ENCODE peak calls at places on chromosome X, in ten cellular contexts. G is IMR-90, V is upper lobe of right lung, L is heart left ventricle, K is A549, S is ovary, J is left ventricle myocardium inferior, H is kidney epithelial cell, F is fibroblast of the aortic adventitia, I is pancreas. D is an unnamed sample.

GRCh38 chrX:47577424-47577823 is 4.8 kb upstream of the TIMP1 start:
- DNase-seq in G (no peak), V (no peak), L (no peak), K (no peak), S (no peak), J (no peak), H (no peak), F (no peak), I (no peak), D (no peak)

GRCh38 chrX:118644378-118644777 is 83.0 kb upstream of the IL13RA1 start:
- DNase-seq in G (peak), V (no peak), L (no peak), K (peak), S (no peak), J (no peak), H (peak), F (peak), I (no peak), D (peak)

GRCh38 chrX:155028749-155029360 is 2.2 kb downstream of the FUNDC2 start:
- DNase-seq in G (peak), V (no peak), L (no peak), K (no peak), S (no peak), J (no peak), H (no peak), F (peak), I (no peak), D (peak)

GRCh38 chrX:114626323-114626722 is 42.4 kb downstream of the HTR2C start:
- DNase-seq in G (peak), V (no peak), L (no peak), K (peak), S (no peak), J (no peak), H (no peak), F (peak), I (no peak), D (peak)

GRCh38 chrX:103919336-103919682 is 43.1 kb upstream of the TMSB15B start:
- DNase-seq in G (peak), V (no peak), L (no peak), K (peak), S (no peak), J (no peak), H (no peak), F (peak), I (no peak), D (peak)

GRCh38 chrX:2710496-2710895 is 19.4 kb downstream of the CD99 start:
- DNase-seq in G (no peak), V (no peak), L (no peak), K (peak), S (no peak), J (no peak), H (no peak), F (no peak), I (no peak), D (peak)

GRCh38 chrX:53481093-53481492 is 46.9 kb upstream of the HSD17B10 start:
- DNase-seq in G (no peak), V (no peak), L (no peak), K (peak), S (no peak), J (no peak), H (no peak), F (no peak), I (no peak), D (no peak)

GRCh38 chrX:132488819-132489255 is at the start of gene MBNL3:
- DNase-seq in G (peak), V (peak), L (peak), K (no peak), S (no peak), J (peak), H (no peak), F (peak), I (peak), D (peak)

GRCh38 chrX:37872303-37872655 is 24.9 kb upstream of the DYNLT3 start:
- DNase-seq in G (no peak), V (no peak), L (no peak), K (no peak), S (no peak), J (no peak), H (no peak), F (no peak), I (no peak), D (no peak)

GRCh38 chrX:74924449-74925209 is 623 bp downstream of the NEXMIF start:
- DNase-seq in G (no peak), V (peak), L (peak), K (peak), S (peak), J (peak), H (no peak), F (no peak), I (peak), D (peak)

GRCh38 chrX:107117993-107118321 is 665 bp downstream of the RBM41 start:
- DNase-seq in G (no peak), V (no peak), L (no peak), K (no peak), S (no peak), J (no peak), H (no peak), F (peak), I (no peak), D (peak)

GRCh38 chrX:125436855-125437254 is 117.2 kb downstream of the TEX13C start:
- DNase-seq in G (no peak), V (no peak), L (no peak), K (no peak), S (no peak), J (no peak), H (no peak), F (no peak), I (no peak), D (peak)

GRCh38 chrX:132413459-132413858 is 75.4 kb downstream of the MBNL3 start:
- DNase-seq in G (no peak), V (no peak), L (no peak), K (no peak), S (no peak), J (no peak), H (no peak), F (no peak), I (no peak), D (no peak)

GRCh38 chrX:129139837-129140679 is 383.2 kb downstream of the SMARCA1 start:
- DNase-seq in G (no peak), V (no peak), L (no peak), K (no peak), S (no peak), J (no peak), H (no peak), F (no peak), I (no peak), D (no peak)

GRCh38 chrX:57074458-57074857 is 46.9 kb downstream of the SPIN2B start:
- DNase-seq in G (no peak), V (no peak), L (no peak), K (no peak), S (no peak), J (no peak), H (no peak), F (no peak), I (no peak), D (no peak)

GRCh38 chrX:56233682-56234081 is 1.5 kb downstream of the KLF8 start:
- DNase-seq in G (no peak), V (peak), L (peak), K (no peak), S (peak), J (peak), H (peak), F (no peak), I (peak), D (peak)

GRCh38 chrX:19064175-19064574 is 58.1 kb downstream of the ADGRG2 start:
- DNase-seq in G (peak), V (no peak), L (no peak), K (peak), S (no peak), J (no peak), H (no peak), F (peak), I (no peak), D (peak)

GRCh38 chrX:115560978-115561604 is at the start of gene PLS3:
- DNase-seq in G (peak), V (peak), L (peak), K (peak), S (peak), J (peak), H (no peak), F (peak), I (peak), D (peak)

GRCh38 chrX:107780525-107780924 is 3.0 kb downstream of the NCBP2L start:
- DNase-seq in G (no peak), V (no peak), L (no peak), K (no peak), S (no peak), J (no peak), H (no peak), F (no peak), I (no peak), D (no peak)

GRCh38 chrX:138128025-138128671 is 562.2 kb downstream of the ZIC3 start:
- DNase-seq in G (peak), V (no peak), L (no peak), K (peak), S (peak), J (no peak), H (no peak), F (peak), I (no peak), D (peak)

GRCh38 chrX:261858-262390 is 19.3 kb upstream of the PLCXD1 start:
- DNase-seq in G (no peak), V (no peak), L (no peak), K (peak), S (peak), J (no peak), H (no peak), F (no peak), I (no peak), D (no peak)

GRCh38 chrX:155144926-155145325 is 71.3 kb upstream of the VBP1 start:
- DNase-seq in G (no peak), V (no peak), L (no peak), K (no peak), S (no peak), J (no peak), H (no peak), F (no peak), I (no peak), D (no peak)

GRCh38 chrX:153827903-153828302 is 2.4 kb downstream of the PDZD4 start:
- DNase-seq in G (no peak), V (no peak), L (no peak), K (no peak), S (no peak), J (no peak), H (no peak), F (no peak), I (no peak), D (no peak)

GRCh38 chrX:155235891-155236290 is 19.6 kb downstream of the VBP1 start:
- DNase-seq in G (no peak), V (no peak), L (no peak), K (no peak), S (no peak), J (no peak), H (no peak), F (no peak), I (no peak), D (no peak)

GRCh38 chrX:114251575-114251974 is 332.3 kb upstream of the HTR2C start:
- DNase-seq in G (no peak), V (no peak), L (no peak), K (no peak), S (no peak), J (no peak), H (no peak), F (no peak), I (no peak), D (no peak)

GRCh38 chrX:39195156-39195555 is 393.9 kb downstream of the MID1IP1 start:
- DNase-seq in G (no peak), V (no peak), L (no peak), K (no peak), S (no peak), J (no peak), H (no peak), F (no peak), I (peak), D (no peak)

GRCh38 chrX:74523870-74524735 is 90.3 kb downstream of the RLIM start:
- DNase-seq in G (peak), V (no peak), L (no peak), K (no peak), S (no peak), J (no peak), H (no peak), F (peak), I (no peak), D (no peak)

GRCh38 chrX:151563449-151563848 is at the start of gene PASD1:
- DNase-seq in G (no peak), V (no peak), L (no peak), K (no peak), S (no peak), J (no peak), H (no peak), F (no peak), I (no peak), D (no peak)

GRCh38 chrX:119690921-119691716 is 1.8 kb downstream of the SEPTIN6 start:
- DNase-seq in G (peak), V (no peak), L (no peak), K (no peak), S (no peak), J (no peak), H (no peak), F (peak), I (no peak), D (peak)

GRCh38 chrX:56728752-56729151 is 291 bp upstream of the NBDY start:
- DNase-seq in G (peak), V (no peak), L (no peak), K (peak), S (no peak), J (no peak), H (no peak), F (peak), I (no peak), D (peak)

GRCh38 chrX:10759400-10759799 is 139.0 kb upstream of the MID1 start:
- DNase-seq in G (no peak), V (no peak), L (no peak), K (no peak), S (no peak), J (no peak), H (no peak), F (no peak), I (no peak), D (no peak)

GRCh38 chrX:124555036-124555595 is 208.8 kb downstream of the SH2D1A start:
- DNase-seq in G (peak), V (no peak), L (no peak), K (no peak), S (no peak), J (no peak), H (no peak), F (no peak), I (no peak), D (peak)

GRCh38 chrX:9141496-9141895 is 107.6 kb upstream of the FAM9B start:
- DNase-seq in G (peak), V (no peak), L (no peak), K (no peak), S (no peak), J (no peak), H (no peak), F (peak), I (no peak), D (peak)

GRCh38 chrX:110155759-110156158 is 152.8 kb downstream of the TMEM164 start:
- DNase-seq in G (no peak), V (no peak), L (no peak), K (no peak), S (no peak), J (no peak), H (no peak), F (no peak), I (no peak), D (no peak)

GRCh38 chrX:110153900-110154299 is 151.0 kb downstream of the TMEM164 start:
- DNase-seq in G (no peak), V (no peak), L (no peak), K (no peak), S (no peak), J (no peak), H (no peak), F (no peak), I (no peak), D (no peak)

GRCh38 chrX:110157444-110157843 is 154.5 kb downstream of the TMEM164 start:
- DNase-seq in G (no peak), V (no peak), L (no peak), K (no peak), S (no peak), J (no peak), H (no peak), F (no peak), I (no peak), D (no peak)

GRCh38 chrX:110159235-110159634 is 156.3 kb downstream of the TMEM164 start:
- DNase-seq in G (no peak), V (no peak), L (no peak), K (no peak), S (no peak), J (no peak), H (no peak), F (no peak), I (no peak), D (no peak)

GRCh38 chrX:110156167-110156754 is 153.3 kb downstream of the TMEM164 start:
- DNase-seq in G (no peak), V (no peak), L (no peak), K (no peak), S (no peak), J (no peak), H (no peak), F (peak), I (no peak), D (peak)
- TF ChIP-seq CTCF in G (peak), V (peak), L (peak), K (peak), S (no peak), J (peak), H (no peak), F (peak), I (peak), D (peak)

GRCh38 chrX:17736478-17736855 is 826 bp upstream of the SCML1 start:
- DNase-seq in G (no peak), V (no peak), L (no peak), K (no peak), S (no peak), J (no peak), H (no peak), F (peak), I (no peak), D (no peak)
- H3K4me3 ChIP-seq in G (peak), V (peak), L (peak), K (peak), S (peak), J (peak), H (peak), F (peak), I (peak), D (peak)

GRCh38 chrX:71909956-71910355 is 689 bp upstream of the NHSL2 start:
- DNase-seq in G (no peak), V (no peak), L (peak), K (no peak), S (no peak), J (no peak), H (no peak), F (peak), I (no peak), D (no peak)
- TF ChIP-seq CTCF in G (no peak), V (peak), L (no peak), K (peak), S (no peak), J (no peak), H (peak), F (peak), I (no peak), D (peak)

GRCh38 chrX:23935116-23935515 is 27.3 kb downstream of the CXorf58 start:
- DNase-seq in G (no peak), V (no peak), L (no peak), K (no peak), S (no peak), J (no peak), H (no peak), F (peak), I (no peak), D (no peak)
- H3K4me3 ChIP-seq in G (no peak), V (no peak), L (no peak), K (no peak), S (no peak), J (no peak), H (no peak), F (no peak), I (no peak), D (no peak)

GRCh38 chrX:12378706-12379105 is 240.4 kb downstream of the FRMPD4 start:
- DNase-seq in G (peak), V (no peak), L (no peak), K (no peak), S (no peak), J (no peak), H (no peak), F (no peak), I (no peak), D (peak)

GRCh38 chrX:12379666-12380065 is 241.4 kb downstream of the FRMPD4 start:
- DNase-seq in G (no peak), V (no peak), L (no peak), K (no peak), S (no peak), J (no peak), H (no peak), F (peak), I (no peak), D (peak)

GRCh38 chrX:12378263-12378662 is 240.0 kb downstream of the FRMPD4 start:
- DNase-seq in G (no peak), V (no peak), L (no peak), K (no peak), S (no peak), J (no peak), H (no peak), F (no peak), I (no peak), D (no peak)

GRCh38 chrX:12383196-12383595 is 244.9 kb downstream of the FRMPD4 start:
- DNase-seq in G (no peak), V (no peak), L (no peak), K (peak), S (no peak), J (no peak), H (no peak), F (no peak), I (no peak), D (no peak)
- TF ChIP-seq CTCF in G (peak), V (no peak), L (no peak), K (peak), S (no peak), J (no peak), H (peak), F (peak), I (no peak), D (peak)

GRCh38 chrX:7108995-7109634 is 38.4 kb upstream of the STS start:
- DNase-seq in G (no peak), V (no peak), L (no peak), K (no peak), S (no peak), J (no peak), H (no peak), F (no peak), I (no peak), D (peak)
- H3K4me3 ChIP-seq in G (no peak), V (no peak), L (peak), K (no peak), S (no peak), J (peak), H (no peak), F (no peak), I (no peak), D (peak)

D was measured in cardiac fibroblast.